ENCODE peak calls at places on chromosome X, in seven cellular contexts. One of them, this sample, is unnamed.

GRCh38 chrX:101357166-101357795 is 8.7 kb upstream of the TIMM8A start:
- DNase-seq in H1: no peak
- DNase-seq in HCT116: peak; percentile 18
- DNase-seq in GM12878: no peak
- DNase-seq in K562: peak; percentile 17
- DNase-seq in SK-N-SH: no peak
- DNase-seq in HepG2: no peak
- DNase-seq in this sample: no peak

GRCh38 chrX:47091149-47091775 is 13.0 kb downstream of the RGN start:
- DNase-seq in GM12878: peak; percentile 31
- DNase-seq in HCT116: no peak
- DNase-seq in K562: no peak
- DNase-seq in HepG2: no peak
- DNase-seq in H1: no peak
- DNase-seq in SK-N-SH: no peak
- DNase-seq in this sample: no peak

GRCh38 chrX:1545776-1546408 is 8.9 kb upstream of the P2RY8 start:
- DNase-seq in GM12878: no peak
- DNase-seq in HCT116: no peak
- DNase-seq in HepG2: no peak
- DNase-seq in H1: no peak
- DNase-seq in SK-N-SH: no peak
- DNase-seq in K562: no peak
- DNase-seq in this sample: no peak

GRCh38 chrX:56813318-56813837 is 84.3 kb downstream of the NBDY start:
- DNase-seq in HCT116: no peak
- DNase-seq in H1: no peak
- DNase-seq in SK-N-SH: no peak
- DNase-seq in K562: no peak
- DNase-seq in GM12878: no peak
- DNase-seq in HepG2: no peak
- DNase-seq in this sample: peak; percentile 57

GRCh38 chrX:47093248-47093647 is 15.0 kb downstream of the RGN start:
- DNase-seq in K562: peak; percentile 12
- DNase-seq in H1: no peak
- DNase-seq in SK-N-SH: peak; percentile 26
- DNase-seq in HepG2: no peak
- DNase-seq in GM12878: no peak
- DNase-seq in HCT116: peak; percentile 10
- DNase-seq in this sample: peak; percentile 26

GRCh38 chrX:131041652-131042051 is 16.5 kb upstream of the ARHGAP36 start:
- DNase-seq in HepG2: no peak
- DNase-seq in HCT116: no peak
- DNase-seq in SK-N-SH: peak; percentile 47
- DNase-seq in K562: no peak
- DNase-seq in GM12878: no peak
- DNase-seq in H1: no peak
- DNase-seq in this sample: no peak

GRCh38 chrX:119694601-119695534 is 1.9 kb upstream of the SEPTIN6 start:
- DNase-seq in HepG2: peak; percentile 39
- DNase-seq in HCT116: no peak
- DNase-seq in K562: no peak
- DNase-seq in SK-N-SH: peak; percentile 17
- DNase-seq in H1: no peak
- DNase-seq in GM12878: no peak
- DNase-seq in this sample: no peak

GRCh38 chrX:80828232-80828631 is 18.6 kb upstream of the BRWD3 start:
- DNase-seq in SK-N-SH: no peak
- DNase-seq in HepG2: no peak
- DNase-seq in GM12878: no peak
- DNase-seq in H1: no peak
- DNase-seq in HCT116: no peak
- DNase-seq in K562: no peak
- DNase-seq in this sample: no peak

GRCh38 chrX:71941771-71942170 is 31.1 kb downstream of the NHSL2 start:
- DNase-seq in H1: no peak
- DNase-seq in SK-N-SH: no peak
- DNase-seq in HCT116: no peak
- DNase-seq in GM12878: no peak
- DNase-seq in K562: no peak
- DNase-seq in HepG2: no peak
- DNase-seq in this sample: no peak

GRCh38 chrX:51803833-51804232 is 60.6 kb downstream of the GSPT2 start:
- DNase-seq in K562: no peak
- DNase-seq in HCT116: no peak
- DNase-seq in SK-N-SH: no peak
- DNase-seq in GM12878: no peak
- DNase-seq in HepG2: no peak
- DNase-seq in H1: no peak
- DNase-seq in this sample: no peak

GRCh38 chrX:51798701-51799100 is 55.5 kb downstream of the GSPT2 start:
- DNase-seq in SK-N-SH: no peak
- DNase-seq in H1: no peak
- DNase-seq in K562: no peak
- DNase-seq in HepG2: no peak
- DNase-seq in HCT116: no peak
- DNase-seq in GM12878: no peak
- DNase-seq in this sample: no peak

GRCh38 chrX:51804741-51805140 is 61.5 kb downstream of the GSPT2 start:
- DNase-seq in GM12878: no peak
- DNase-seq in SK-N-SH: no peak
- DNase-seq in HepG2: no peak
- DNase-seq in H1: no peak
- DNase-seq in HCT116: no peak
- DNase-seq in K562: peak; percentile 3
- DNase-seq in this sample: no peak

DNA sequence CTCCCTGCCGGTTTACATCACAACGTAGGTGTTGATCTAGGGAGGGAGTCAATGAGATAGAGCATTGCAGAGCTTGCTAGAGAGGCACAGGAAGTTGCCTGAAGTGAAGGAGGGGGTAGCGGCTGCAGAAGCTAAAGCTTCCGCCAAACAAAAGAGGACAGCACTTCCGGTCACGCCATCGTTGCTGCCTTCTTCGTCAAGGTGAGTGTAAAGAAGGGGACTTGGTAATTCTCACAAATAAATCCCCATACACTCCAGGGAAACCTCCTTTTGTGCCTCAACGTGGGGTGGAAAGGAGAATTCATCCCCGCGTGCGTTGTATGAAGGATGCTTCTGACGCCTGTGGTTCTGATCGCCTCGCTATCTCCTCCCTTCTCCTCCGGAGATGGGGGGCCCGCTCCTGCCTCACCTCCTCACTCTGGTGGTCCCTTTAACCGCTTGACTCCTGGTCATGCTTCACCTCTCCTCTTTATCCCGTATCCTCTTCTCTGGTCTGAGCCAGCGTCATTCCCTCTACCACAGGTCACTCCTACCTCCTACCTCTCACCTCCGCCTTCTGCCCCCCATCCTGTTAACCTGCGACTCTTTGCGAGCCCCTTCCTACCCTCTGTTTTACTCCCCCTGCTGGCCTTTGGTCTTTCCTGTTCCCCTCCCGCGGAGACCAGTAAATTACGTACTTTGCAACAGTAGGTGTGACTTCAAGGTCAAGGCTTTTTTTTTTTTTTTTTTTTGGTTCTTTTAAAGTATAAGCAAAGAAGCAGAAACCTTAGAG is 59.9 kb downstream of the GSPT2 start:
- DNase-seq in K562: peak; percentile 19
- DNase-seq in HepG2: peak; percentile 1
- DNase-seq in HCT116: peak; percentile 60
- DNase-seq in H1: peak; percentile 58
- DNase-seq in SK-N-SH: peak; percentile 53
- DNase-seq in GM12878: peak; percentile 15
- DNase-seq in this sample: peak; percentile 9
- TF ChIP-seq CTCF in K562: peak; percentile 33
- TF ChIP-seq CTCF in HepG2: no peak
- TF ChIP-seq CTCF in HCT116: peak; percentile 16
- TF ChIP-seq CTCF in H1: peak; percentile 44
- TF ChIP-seq CTCF in SK-N-SH: peak; percentile 40
- TF ChIP-seq CTCF in GM12878: peak; percentile 33
- TF ChIP-seq CTCF in this sample: no peak

DNA sequence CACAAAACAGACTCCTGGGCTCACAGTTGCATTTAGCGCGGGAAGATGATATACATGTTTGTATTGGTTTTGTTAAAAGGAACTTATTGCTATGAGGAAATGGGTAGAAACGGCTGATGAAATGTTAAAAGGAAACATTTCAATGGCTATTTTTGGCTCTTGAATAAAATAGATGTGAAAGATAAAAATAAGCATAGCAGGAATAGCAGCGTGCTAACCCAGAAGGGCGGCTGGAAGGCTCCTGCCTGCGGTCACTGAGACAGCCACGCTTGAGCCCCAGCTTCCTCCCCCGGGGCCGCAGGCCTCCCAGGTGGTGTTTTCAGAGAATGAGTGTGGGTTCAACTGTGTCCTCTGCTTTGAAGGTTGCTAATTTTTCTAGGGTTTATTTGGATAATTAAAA is 35.0 kb upstream of the CLCN4 start:
- DNase-seq in SK-N-SH: no peak
- DNase-seq in GM12878: no peak
- DNase-seq in K562: no peak
- DNase-seq in HepG2: no peak
- DNase-seq in HCT116: no peak
- DNase-seq in H1: no peak
- DNase-seq in this sample: no peak
- H3K9ac ChIP-seq in SK-N-SH: no peak overlapping the region
- H3K9ac ChIP-seq in GM12878: no peak overlapping the region
- H3K9ac ChIP-seq in K562: no peak overlapping the region
- H3K9ac ChIP-seq in HepG2: no peak overlapping the region
- H3K9ac ChIP-seq in HCT116: no peak overlapping the region
- H3K9ac ChIP-seq in H1: no peak overlapping the region
- H3K9ac ChIP-seq in this sample: no peak overlapping the region

GRCh38 chrX:14043209-14043608 is 13.5 kb upstream of the GEMIN8 start:
- DNase-seq in H1: no peak
- DNase-seq in GM12878: no peak
- DNase-seq in HCT116: no peak
- DNase-seq in HepG2: peak; percentile 7
- DNase-seq in K562: no peak
- DNase-seq in SK-N-SH: no peak
- DNase-seq in this sample: no peak

GRCh38 chrX:14038375-14039077 is 8.8 kb upstream of the GEMIN8 start:
- DNase-seq in HepG2: no peak
- DNase-seq in SK-N-SH: no peak
- DNase-seq in HCT116: no peak
- DNase-seq in GM12878: no peak
- DNase-seq in H1: no peak
- DNase-seq in K562: no peak
- DNase-seq in this sample: no peak

GRCh38 chrX:14039344-14039743 is 9.7 kb upstream of the GEMIN8 start:
- DNase-seq in GM12878: no peak
- DNase-seq in H1: no peak
- DNase-seq in HCT116: no peak
- DNase-seq in HepG2: peak; percentile 28
- DNase-seq in SK-N-SH: peak; percentile 49
- DNase-seq in K562: peak; percentile 54
- DNase-seq in this sample: peak; percentile 46
- TF ChIP-seq MAX in GM12878: no peak
- TF ChIP-seq MAX in H1: no peak
- TF ChIP-seq MAX in HCT116: no peak
- TF ChIP-seq MAX in HepG2: no peak
- TF ChIP-seq MAX in SK-N-SH: no peak
- TF ChIP-seq MAX in K562: no peak
- TF ChIP-seq MAX in this sample: no peak

GRCh38 chrX:44183329-44183728 is 160.1 kb downstream of the EFHC2 start:
- DNase-seq in HCT116: no peak
- DNase-seq in SK-N-SH: no peak
- DNase-seq in K562: no peak
- DNase-seq in H1: no peak
- DNase-seq in GM12878: no peak
- DNase-seq in HepG2: no peak
- DNase-seq in this sample: no peak
- TF ChIP-seq CTCF in HCT116: no peak
- TF ChIP-seq CTCF in SK-N-SH: no peak
- TF ChIP-seq CTCF in K562: no peak
- TF ChIP-seq CTCF in H1: no peak
- TF ChIP-seq CTCF in GM12878: no peak
- TF ChIP-seq CTCF in HepG2: no peak
- TF ChIP-seq CTCF in this sample: no peak

DNA sequence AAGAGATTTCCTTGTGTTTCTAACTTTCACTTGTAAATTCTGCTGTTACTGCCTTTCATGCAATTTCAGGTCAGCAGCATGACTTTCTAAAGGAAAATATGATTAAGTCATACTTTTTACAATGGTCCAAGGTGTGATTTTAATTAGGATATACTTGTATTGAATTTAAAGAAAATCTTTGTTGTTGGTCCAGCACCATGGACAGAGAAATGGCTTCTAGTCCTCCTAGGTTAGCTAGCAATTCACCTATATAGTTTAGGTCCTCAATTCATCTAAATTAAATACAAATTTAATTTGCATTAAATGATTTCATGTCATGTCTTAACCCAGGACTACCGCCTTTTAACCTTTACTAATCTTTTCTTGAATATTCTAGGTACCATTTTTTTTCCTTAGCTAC is 304.9 kb upstream of the RPS6KA3 start:
- DNase-seq in HCT116: no peak
- DNase-seq in K562: no peak
- DNase-seq in HepG2: no peak
- DNase-seq in GM12878: no peak
- DNase-seq in SK-N-SH: no peak
- DNase-seq in H1: no peak
- DNase-seq in this sample: no peak
- H3K9ac ChIP-seq in HCT116: no peak overlapping the region
- H3K9ac ChIP-seq in K562: no peak overlapping the region
- H3K9ac ChIP-seq in HepG2: no peak overlapping the region
- H3K9ac ChIP-seq in GM12878: no peak overlapping the region
- H3K9ac ChIP-seq in SK-N-SH: no peak overlapping the region
- H3K9ac ChIP-seq in H1: no peak overlapping the region
- H3K9ac ChIP-seq in this sample: no peak overlapping the region

GRCh38 chrX:132967049-132967448 is 8.6 kb upstream of the HS6ST2 start:
- DNase-seq in SK-N-SH: no peak
- DNase-seq in H1: no peak
- DNase-seq in GM12878: no peak
- DNase-seq in HCT116: no peak
- DNase-seq in HepG2: peak; percentile 59
- DNase-seq in K562: no peak
- DNase-seq in this sample: no peak

GRCh38 chrX:132965461-132965860 is 7.0 kb upstream of the HS6ST2 start:
- DNase-seq in HepG2: no peak
- DNase-seq in GM12878: no peak
- DNase-seq in SK-N-SH: no peak
- DNase-seq in HCT116: no peak
- DNase-seq in K562: no peak
- DNase-seq in H1: no peak
- DNase-seq in this sample: no peak

GRCh38 chrX:132963846-132964245 is 5.4 kb upstream of the HS6ST2 start:
- DNase-seq in SK-N-SH: no peak
- DNase-seq in HepG2: no peak
- DNase-seq in HCT116: no peak
- DNase-seq in K562: no peak
- DNase-seq in H1: no peak
- DNase-seq in GM12878: no peak
- DNase-seq in this sample: no peak

GRCh38 chrX:132968282-132968681 is 9.9 kb upstream of the HS6ST2 start:
- DNase-seq in HepG2: no peak
- DNase-seq in HCT116: no peak
- DNase-seq in SK-N-SH: no peak
- DNase-seq in H1: no peak
- DNase-seq in K562: no peak
- DNase-seq in GM12878: no peak
- DNase-seq in this sample: no peak
- TF ChIP-seq MAX in HepG2: no peak
- TF ChIP-seq MAX in HCT116: no peak
- TF ChIP-seq MAX in SK-N-SH: no peak
- TF ChIP-seq MAX in H1: no peak
- TF ChIP-seq MAX in K562: no peak
- TF ChIP-seq MAX in GM12878: no peak
- TF ChIP-seq MAX in this sample: no peak

GRCh38 chrX:45781901-45782553 is 581.4 kb upstream of the DIPK2B start:
- DNase-seq in SK-N-SH: no peak
- DNase-seq in GM12878: no peak
- DNase-seq in K562: no peak
- DNase-seq in HCT116: no peak
- DNase-seq in HepG2: peak; percentile 15
- DNase-seq in H1: no peak
- DNase-seq in this sample: peak; percentile 43
- TF ChIP-seq CTCF in SK-N-SH: peak; percentile 64
- TF ChIP-seq CTCF in GM12878: peak; percentile 37
- TF ChIP-seq CTCF in K562: peak; percentile 25
- TF ChIP-seq CTCF in HCT116: peak; percentile 12
- TF ChIP-seq CTCF in HepG2: peak; percentile 39
- TF ChIP-seq CTCF in H1: no peak
- TF ChIP-seq CTCF in this sample: no peak